ENCODE peak calls at places on chromosomes 11 and 22, in nine cellular contexts. X is adrenal gland, W is GM12878, R is K562, V is upper lobe of left lung, C is body of pancreas, J is A549, N is HepG2, T is GM12892. L is an unnamed sample.

GRCh38 chr11:85310479-85310878 is 316.7 kb downstream of the DLG2 start:
- DNase-seq in X (no peak), W (no peak), R (no peak), V (no peak), C (no peak), J (no peak), N (no peak), T (no peak), L (no peak)

GRCh38 chr22:50184004-50184461 is 1.7 kb upstream of the TRABD start:
- DNase-seq in X (peak; percentile 61), W (no peak), R (no peak), V (peak; percentile 92), C (peak; percentile 90), J (no peak), N (peak; percentile 55), T (no peak), L (peak; percentile 59)

GRCh38 chr22:17954200-17954859 is 70.0 kb downstream of the MICAL3 start:
- DNase-seq in X (no peak), W (no peak), R (no peak), V (peak; percentile 4), C (peak; percentile 30), J (no peak), N (peak; percentile 81), T (no peak), L (no peak)

GRCh38 chr22:46661221-46661851 is 41.1 kb downstream of the GRAMD4 start:
- DNase-seq in X (peak; percentile 87), W (no peak), R (no peak), V (no peak), C (no peak), J (peak; percentile 58), N (no peak), T (no peak), L (peak; percentile 86)

GRCh38 chr22:48714231-48714630 is 1113.4 kb downstream of the BRD1 start:
- DNase-seq in X (no peak), W (no peak), R (no peak), V (no peak), C (no peak), J (no peak), N (no peak), T (no peak), L (no peak)

GRCh38 chr11:112221263-112221835 is 4.9 kb upstream of the PTS start:
- DNase-seq in X (no peak), W (no peak), R (no peak), V (no peak), C (no peak), J (no peak), N (no peak), T (no peak), L (no peak)

GRCh38 chr11:95277868-95278267 is 46.9 kb upstream of the SESN3 start:
- DNase-seq in X (no peak), W (no peak), R (no peak), V (no peak), C (no peak), J (no peak), N (no peak), T (no peak), L (no peak)

GRCh38 chr11:64356498-64357411 is 2.2 kb upstream of the RPS6KA4 start:
- DNase-seq in X (no peak), W (no peak), R (peak; percentile 80), V (no peak), C (peak; percentile 60), J (peak; percentile 88), N (peak; percentile 65), T (no peak), L (peak; percentile 85)

GRCh38 chr11:118838905-118839553 is 44.7 kb upstream of the CXCR5 start:
- DNase-seq in X (peak; percentile 44), W (peak; percentile 85), R (no peak), V (no peak), C (no peak), J (no peak), N (no peak), T (no peak), L (no peak)

GRCh38 chr11:31690041-31690440 is 121.1 kb downstream of the PAX6 start:
- DNase-seq in X (no peak), W (no peak), R (no peak), V (no peak), C (no peak), J (no peak), N (no peak), T (no peak), L (no peak)

GRCh38 chr11:45853616-45854219 is 6.4 kb downstream of the CRY2 start:
- DNase-seq in X (peak; percentile 55), W (no peak), R (peak; percentile 7), V (no peak), C (no peak), J (no peak), N (no peak), T (no peak), L (no peak)

GRCh38 chr22:43273902-43274484 is 69.2 kb downstream of the SCUBE1 start:
- DNase-seq in X (peak; percentile 54), W (peak; percentile 13), R (peak; percentile 63), V (peak; percentile 57), C (peak; percentile 52), J (peak; percentile 69), N (peak; percentile 47), T (peak; percentile 71), L (peak; percentile 54)

GRCh38 chr11:103673773-103674172 is 362.7 kb upstream of the DDI1 start:
- DNase-seq in X (no peak), W (no peak), R (no peak), V (no peak), C (no peak), J (no peak), N (no peak), T (no peak), L (no peak)

GRCh38 chr11:10392680-10393079 is 62.4 kb upstream of the AMPD3 start:
- DNase-seq in X (no peak), W (no peak), R (no peak), V (no peak), C (no peak), J (no peak), N (no peak), T (no peak), L (no peak)

DNA sequence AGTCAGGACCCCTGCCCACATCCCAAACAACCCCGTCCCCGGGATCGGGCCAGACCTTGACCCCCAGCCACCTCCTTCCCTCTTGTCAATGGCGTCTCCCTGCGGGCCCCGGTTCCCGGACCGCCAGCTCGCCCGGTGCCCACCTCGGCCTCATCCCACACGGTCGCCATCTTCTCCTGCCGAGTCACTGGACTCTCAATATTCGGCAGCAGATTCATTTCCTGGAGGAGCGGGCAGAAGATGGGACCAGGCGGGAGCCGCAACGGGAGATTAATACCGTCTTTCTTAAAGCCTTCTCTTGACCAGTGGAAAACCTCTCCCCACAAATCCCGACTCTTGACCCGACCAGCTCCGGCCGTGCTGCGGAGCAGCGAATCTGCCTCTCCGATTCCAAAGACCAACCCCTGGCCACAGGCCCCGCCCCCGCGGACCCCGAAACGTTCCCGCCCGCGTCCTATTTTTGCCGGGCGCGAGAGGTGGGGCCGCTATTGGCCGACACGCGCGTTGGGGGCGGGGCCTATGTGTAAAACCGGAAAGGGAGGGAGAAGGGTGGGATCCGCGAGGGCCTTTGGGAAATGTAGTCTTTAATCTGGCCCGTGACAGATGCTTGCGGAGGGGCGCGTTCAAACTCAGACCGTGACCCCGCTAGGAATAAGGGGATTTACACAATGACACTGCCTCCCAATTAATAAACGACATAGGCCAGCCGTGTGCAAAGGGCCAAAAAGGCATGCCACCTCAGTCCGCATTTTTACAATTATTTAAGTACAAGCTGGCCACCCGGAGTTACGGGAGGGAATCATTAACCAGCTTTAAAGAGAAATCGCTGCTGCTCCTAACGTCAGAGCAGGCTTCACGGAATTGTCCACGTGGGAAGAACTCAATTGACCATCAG is at the start of gene PSMC3:
- DNase-seq in X (peak; percentile 98), W (peak; percentile 71), R (peak; percentile 96), V (peak; percentile 98), C (peak; percentile 99), J (peak; percentile 92), N (peak; percentile 93), T (peak; percentile 95), L (peak; percentile 82)
- TF ChIP-seq POLR2A in X (peak; percentile 94), W (peak; percentile 93), R (peak; percentile 96), V (peak; percentile 52), C (peak; percentile 78), J (peak; percentile 49), N (peak; percentile 64), T (peak; percentile 94), L (peak; percentile 70)

DNA sequence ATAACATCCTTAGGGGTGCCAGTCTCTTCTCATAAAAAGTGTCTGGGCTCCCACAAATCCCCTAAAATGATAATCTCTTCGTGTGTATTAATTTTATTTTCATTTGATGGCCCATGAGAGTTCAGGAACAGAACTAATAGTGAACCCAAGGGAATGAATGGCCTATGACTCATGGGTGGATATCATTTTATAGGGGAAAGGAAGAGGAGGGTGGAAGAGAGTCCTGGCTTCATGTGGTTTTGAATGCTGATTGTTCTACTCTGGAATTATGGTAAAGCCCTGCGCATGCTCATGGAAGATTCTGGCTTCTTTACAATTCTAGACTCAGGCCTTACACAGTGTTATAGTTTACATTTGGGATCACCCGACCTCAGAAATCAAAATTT is 35.3 kb downstream of the MAML2 start:
- DNase-seq in X (no peak), W (no peak), R (no peak), V (no peak), C (no peak), J (peak; percentile 38), N (no peak), T (no peak), L (no peak)
- TF ChIP-seq POLR2A in X (no peak), W (no peak), R (no peak), V (no peak), C (no peak), J (no peak), N (no peak), T (no peak), L (no peak)

GRCh38 chr22:40178417-40179409 is 988 bp downstream of the TNRC6B start:
- DNase-seq in X (peak; percentile 27), W (no peak), R (no peak), V (peak; percentile 30), C (peak; percentile 56), J (no peak), N (peak; percentile 31), T (no peak), L (no peak)

GRCh38 chr22:40179535-40179934 is 1.8 kb downstream of the TNRC6B start:
- DNase-seq in X (no peak), W (no peak), R (no peak), V (no peak), C (no peak), J (no peak), N (no peak), T (no peak), L (no peak)

GRCh38 chr22:40176921-40177737 is 596 bp upstream of the TNRC6B start:
- DNase-seq in X (peak; percentile 62), W (peak; percentile 41), R (peak; percentile 57), V (peak; percentile 57), C (peak; percentile 66), J (no peak), N (peak; percentile 87), T (no peak), L (peak; percentile 15)

GRCh38 chr22:40175571-40176105 is 2.1 kb upstream of the TNRC6B start:
- DNase-seq in X (no peak), W (no peak), R (no peak), V (no peak), C (no peak), J (no peak), N (no peak), T (no peak), L (no peak)

GRCh38 chr22:40177738-40178416 is at the start of gene TNRC6B:
- DNase-seq in X (peak; percentile 93), W (peak; percentile 98), R (peak; percentile 66), V (peak; percentile 88), C (peak; percentile 81), J (peak; percentile 59), N (peak; percentile 98), T (peak; percentile 40), L (peak; percentile 14)
- TF ChIP-seq POLR2A in X (peak; percentile 99), W (peak; percentile 91), R (peak; percentile 95), V (peak; percentile 86), C (peak; percentile 97), J (peak; percentile 54), N (peak; percentile 93), T (peak; percentile 99), L (peak; percentile 74)

GRCh38 chr11:130002352-130002845 is at the start of gene PRDM10:
- DNase-seq in X (peak; percentile 95), W (no peak), R (peak; percentile 95), V (peak; percentile 92), C (peak; percentile 93), J (peak; percentile 77), N (peak; percentile 85), T (peak; percentile 82), L (peak; percentile 69)
- TF ChIP-seq POLR2A in X (peak; percentile 71), W (peak; percentile 74), R (peak; percentile 22), V (peak; percentile 48), C (no peak), J (peak; percentile 73), N (peak; percentile 95), T (peak; percentile 78), L (peak; percentile 62)